ENCODE peak calls at places on chromosomes 6 and 20, in four cellular contexts. R is mesendoderm; F is AG04450; A is stimulated activated CD8-positive, alpha-beta memory T cell treated with anti-CD3 and anti-CD28 coated beads, Interleukin-4, amount 100 ng/mL, for 24 hours. J is an unnamed sample.

GRCh38 chr20:10644458-10645204 is 29.2 kb downstream of the JAG1 start:
- DNase-seq in R (peak; percentile 49), F (no peak), A (no peak), J (no peak)

GRCh38 chr20:46070215-46070910 is 19.4 kb downstream of the NCOA5 start:
- DNase-seq in R (no peak), F (peak; percentile 41), A (no peak), J (no peak)

GRCh38 chr20:61929561-61929960 is 136.1 kb downstream of the TAF4 start:
- DNase-seq in R (no peak), F (no peak), A (no peak), J (no peak)

GRCh38 chr6:35219683-35220326 is 6.0 kb downstream of the SCUBE3 start:
- DNase-seq in R (no peak), F (no peak), A (no peak), J (no peak)

GRCh38 chr20:54255157-54255556 is 47.3 kb downstream of the PFDN4 start:
- DNase-seq in R (no peak), F (peak; percentile 11), A (no peak), J (no peak)

GRCh38 chr6:129701721-129702455 is 8.1 kb downstream of the ARHGAP18 start:
- DNase-seq in R (no peak), F (no peak), A (no peak), J (no peak)

GRCh38 chr6:157058574-157058973 is 264.7 kb downstream of the TMEM242 start:
- DNase-seq in R (no peak), F (no peak), A (no peak), J (no peak)

GRCh38 chr20:40958598-40958997 is 70.0 kb upstream of the TOP1 start:
- DNase-seq in R (no peak), F (no peak), A (no peak), J (no peak)

GRCh38 chr6:38573800-38574395 is 65.8 kb downstream of the BTBD9 start:
- DNase-seq in R (peak; percentile 56), F (no peak), A (no peak), J (no peak)

GRCh38 chr20:3616250-3616649 is 46.9 kb downstream of the GFRA4 start:
- DNase-seq in R (peak; percentile 85), F (peak; percentile 16), A (no peak), J (peak; percentile 33)

GRCh38 chr20:13610205-13610604 is 28.5 kb downstream of the TASP1 start:
- DNase-seq in R (peak; percentile 51), F (no peak), A (no peak), J (peak; percentile 47)

GRCh38 chr6:3026811-3027626 is 27.3 kb downstream of the NQO2 start:
- DNase-seq in R (no peak), F (no peak), A (no peak), J (peak; percentile 6)

J was measured in H7.